ENCODE peak calls at places on chromosomes 2 and 18, in eight cellular contexts. T is hepatocyte; Z is lung; E is uterus; R is OCI-LY7; H is thyroid gland; M is CD8-positive, alpha-beta memory T cell; C is stomach. Q is an unnamed sample. For H3K9me3, the result is how much of the 10 kb centered on the place peaks cover.

GRCh38 chr2:30990176-30990575 is 148.1 kb downstream of the GALNT14 start:
- DNase-seq in T (peak), Z (no peak), E (no peak), R (no peak), H (no peak), M (no peak), C (no peak), Q (no peak)

GRCh38 chr2:219229375-219230200 is at the start of the genes ANKZF1 and ATG9A:
- DNase-seq in T (peak), Z (peak), E (peak), R (peak), H (peak), M (peak), C (peak), Q (peak)

GRCh38 chr2:23445450-23445868 is 60.5 kb downstream of the KLHL29 start:
- DNase-seq in T (no peak), Z (no peak), E (no peak), R (no peak), H (no peak), M (no peak), C (no peak), Q (no peak)

GRCh38 chr2:148653437-148653836 is 8.9 kb downstream of the EPC2 start:
- DNase-seq in T (no peak), Z (no peak), E (no peak), R (peak), H (no peak), M (no peak), C (no peak), Q (no peak)

GRCh38 chr18:57898506-57899124 is 95.5 kb upstream of the ATP8B1 start:
- DNase-seq in T (no peak), Z (no peak), E (no peak), R (no peak), H (no peak), M (no peak), C (no peak), Q (no peak)

GRCh38 chr2:203427061-203427460 is 98.9 kb downstream of the ABI2 start:
- DNase-seq in T (no peak), Z (no peak), E (no peak), R (no peak), H (no peak), M (no peak), C (no peak), Q (no peak)

GRCh38 chr2:63054812-63055509 is 4.3 kb downstream of the OTX1 start:
- DNase-seq in T (no peak), Z (no peak), E (no peak), R (no peak), H (no peak), M (no peak), C (no peak), Q (no peak)

GRCh38 chr2:147524912-147525311 is 319.9 kb upstream of the ACVR2A start:
- DNase-seq in T (no peak), Z (no peak), E (no peak), R (no peak), H (no peak), M (no peak), C (no peak), Q (no peak)

GRCh38 chr18:79900610-79901570 is 50.6 kb downstream of the SLC66A2 start:
- DNase-seq in T (no peak), Z (peak), E (no peak), R (no peak), H (no peak), M (no peak), C (no peak), Q (peak)

GRCh38 chr2:61993422-61994024 is 88.0 kb downstream of the COMMD1 start:
- DNase-seq in T (peak), Z (no peak), E (no peak), R (peak), H (peak), M (peak), C (no peak), Q (no peak)

GRCh38 chr2:134454426-134454825 is 200.6 kb downstream of the MGAT5 start:
- DNase-seq in T (no peak), Z (no peak), E (no peak), R (no peak), H (peak), M (no peak), C (no peak), Q (no peak)

GRCh38 chr2:86482034-86482433 is 40.9 kb downstream of the KDM3A start:
- DNase-seq in T (no peak), Z (no peak), E (no peak), R (no peak), H (no peak), M (no peak), C (no peak), Q (no peak)

GRCh38 chr18:23138470-23138869 is 3.2 kb downstream of the CABLES1 start:
- DNase-seq in T (no peak), Z (peak), E (peak), R (peak), H (peak), M (no peak), C (peak), Q (no peak)

GRCh38 chr2:64837116-64837704 is 152.0 kb upstream of the SLC1A4 start:
- DNase-seq in T (no peak), Z (no peak), E (no peak), R (no peak), H (no peak), M (no peak), C (no peak), Q (no peak)

GRCh38 chr2:48978131-48978530 is 176.2 kb downstream of the FSHR start:
- DNase-seq in T (no peak), Z (no peak), E (no peak), R (no peak), H (no peak), M (no peak), C (no peak), Q (no peak)

DNA sequence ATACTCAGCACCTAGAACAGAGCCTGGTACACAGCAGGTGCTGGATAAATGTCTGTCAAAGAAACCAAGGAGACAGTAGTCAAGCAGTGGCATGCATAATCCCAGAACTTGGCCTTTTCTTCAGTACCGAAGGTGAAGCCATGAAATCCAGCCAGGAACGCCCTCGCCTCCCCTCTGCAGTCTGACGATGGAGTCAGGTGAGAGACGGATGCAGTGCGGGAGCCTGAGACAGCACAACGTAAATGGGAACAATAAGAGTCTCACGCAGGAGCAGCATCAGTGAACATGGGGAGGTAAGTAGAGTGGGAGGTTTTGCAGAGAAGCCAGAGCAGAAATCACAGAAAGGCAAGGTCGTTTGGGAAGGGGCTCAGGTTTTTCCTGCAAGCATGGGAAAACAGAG is 389.3 kb upstream of the MYT1L start:
- DNase-seq in T (no peak), Z (no peak), E (no peak), R (no peak), H (no peak), M (no peak), C (no peak), Q (no peak)
- H3K9me3 ChIP-seq in T (under half), Z (under half), E (under half), R (under half), H (under half), M (under half), C (under half), Q (under half)

DNA sequence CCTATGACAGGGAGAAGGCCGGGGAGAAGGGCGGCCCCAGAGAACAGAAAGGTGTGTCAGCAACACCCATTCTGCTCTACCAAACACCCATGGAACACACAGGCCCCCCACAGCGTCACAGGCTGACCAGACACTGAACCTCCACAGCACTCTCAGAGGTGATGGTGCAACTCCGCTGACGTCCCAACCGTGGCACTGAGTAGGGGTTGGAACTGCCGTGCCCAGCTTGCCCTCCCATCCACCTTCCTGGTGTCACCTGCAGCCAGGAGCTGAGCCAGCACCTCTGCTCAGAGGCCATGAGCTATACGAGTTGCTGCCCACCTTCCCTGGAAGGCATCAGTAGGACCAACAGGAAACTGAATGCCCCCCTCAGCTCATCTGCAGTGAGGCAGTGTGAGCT is 412.9 kb upstream of the SALL3 start:
- DNase-seq in T (no peak), Z (no peak), E (no peak), R (no peak), H (no peak), M (no peak), C (no peak), Q (no peak)
- H3K9me3 ChIP-seq in T (under half), Z (under half), E (under half), R (under half), H (under half), M (under half), C (under half), Q (under half)

GRCh38 chr18:31942301-31942998 is 478 bp downstream of the TRAPPC8 start:
- DNase-seq in T (peak), Z (peak), E (no peak), R (peak), H (peak), M (no peak), C (no peak), Q (no peak)

GRCh38 chr18:31943895-31944816 is 1.2 kb upstream of the TRAPPC8 start:
- DNase-seq in T (no peak), Z (no peak), E (no peak), R (no peak), H (no peak), M (peak), C (no peak), Q (no peak)

GRCh38 chr18:31942999-31943894 is at the start of gene TRAPPC8:
- DNase-seq in T (peak), Z (peak), E (peak), R (peak), H (peak), M (peak), C (peak), Q (peak)

GRCh38 chr18:31950620-31951019 is 7.7 kb upstream of the TRAPPC8 start:
- DNase-seq in T (no peak), Z (no peak), E (no peak), R (no peak), H (no peak), M (no peak), C (no peak), Q (no peak)

GRCh38 chr18:31946305-31947046 is 3.5 kb upstream of the TRAPPC8 start:
- DNase-seq in T (no peak), Z (no peak), E (no peak), R (no peak), H (no peak), M (no peak), C (no peak), Q (no peak)
- H3K9me3 ChIP-seq in T (under half), Z (under half), E (under half), R (under half), H (under half), M (under half), C (under half), Q (under half)

DNA sequence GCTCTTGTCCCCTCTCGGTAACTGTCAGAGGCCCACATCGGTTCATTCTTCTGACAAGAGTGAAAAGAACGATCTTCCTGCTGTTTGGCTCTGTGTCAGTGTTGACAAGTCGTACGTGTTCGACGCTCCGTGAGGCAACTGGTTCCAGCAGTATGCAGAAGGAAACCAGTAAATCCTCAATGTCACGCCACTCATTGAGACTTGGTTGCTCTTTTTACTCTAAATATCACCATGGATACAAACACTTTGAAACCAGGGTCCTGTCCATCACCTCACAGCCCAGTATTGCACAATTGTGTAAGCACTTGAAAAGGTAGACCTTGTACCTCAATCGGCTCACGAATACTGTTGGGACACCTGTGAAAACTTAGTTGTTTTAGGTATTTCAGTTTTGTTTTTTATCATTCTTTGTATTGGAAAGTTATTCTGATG is 136.4 kb downstream of the ZNF407 start:
- DNase-seq in T (peak), Z (no peak), E (no peak), R (no peak), H (no peak), M (no peak), C (no peak), Q (peak)
- H3K9me3 ChIP-seq in T (under half), Z (under half), E (under half), R (under half), H (under half), M (under half), C (under half), Q (under half)

DNA sequence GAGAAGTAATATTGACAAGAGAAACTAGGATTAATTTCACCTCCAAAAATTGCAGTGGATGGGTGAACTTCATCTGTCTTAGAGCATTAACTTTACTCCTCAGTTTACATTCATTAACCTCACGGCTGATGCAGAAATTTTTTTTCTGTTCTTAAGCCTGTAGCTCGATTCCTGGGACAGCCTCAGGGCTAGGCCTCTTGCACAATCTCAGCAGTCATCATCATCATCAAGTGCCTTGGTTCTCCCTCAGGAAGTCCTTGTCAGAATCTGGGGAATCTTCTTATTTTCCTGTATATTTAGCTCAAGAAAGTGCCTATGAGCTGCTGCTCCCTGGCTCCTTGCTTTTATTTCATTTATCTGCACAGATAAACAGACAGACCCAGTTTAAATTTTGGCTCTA is 1272.2 kb upstream of the LRRTM1 start:
- DNase-seq in T (no peak), Z (no peak), E (no peak), R (no peak), H (no peak), M (no peak), C (no peak), Q (no peak)
- H3K9me3 ChIP-seq in T (under half), Z (under half), E (under half), R (under half), H (under half), M (under half), C (under half), Q (under half)

DNA sequence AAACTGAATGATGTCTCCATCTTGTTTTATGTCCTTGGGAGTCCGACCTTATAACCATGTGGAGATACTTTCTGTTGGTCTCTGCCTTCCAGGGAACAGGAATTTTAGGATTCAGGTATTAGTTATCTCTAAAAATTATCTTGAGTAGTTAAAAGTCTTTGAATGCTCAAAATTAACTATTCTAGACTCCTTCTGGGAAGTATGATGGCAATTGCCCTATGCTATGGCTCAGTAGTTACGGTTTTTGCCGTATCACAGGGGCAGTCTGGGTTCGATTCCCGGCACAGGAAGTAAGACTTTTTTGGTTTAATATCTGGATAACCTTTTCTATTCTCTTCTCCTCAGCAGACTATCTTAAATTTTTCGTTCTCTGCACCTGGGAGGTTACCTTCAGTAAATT is 708.7 kb upstream of the LRATD1 start:
- DNase-seq in T (no peak), Z (no peak), E (no peak), R (no peak), H (no peak), M (no peak), C (no peak), Q (no peak)
- H3K9me3 ChIP-seq in T (under half), Z (under half), E (under half), R (under half), H (under half), M (under half), C (under half), Q (under half)

GRCh38 chr2:161425966-161426365 is 9.9 kb downstream of the TBR1 start:
- DNase-seq in T (no peak), Z (no peak), E (no peak), R (no peak), H (no peak), M (no peak), C (no peak), Q (no peak)
- H3K9me3 ChIP-seq in T (under half), Z (under half), E (under half), R (under half), H (under half), M (under half), C (under half), Q (under half)